ENCODE peak calls at places on chromosomes 1 and 21, in nine cellular contexts. K is AG08396; P is RPMI8226; S is left ventricle myocardium inferior; U is activated CD8-positive, alpha-beta memory T cell treated with anti-CD3 and anti-CD28 coated beads, Interleukin-2, amount 50 U/mL, for 48 hours; L is trophoblast cell; H is choroid plexus epithelial cell; D is stimulated activated CD4-positive, alpha-beta T cell treated with anti-CD3 and anti-CD28 coated beads, Interleukin-4, amount 100 ng/mL, for 1 hour; R is M059J. N is an unnamed sample.

GRCh38 chr1:52629021-52629643 is 3.8 kb upstream of the SHISAL2A start:
- DNase-seq in K (peak), P (no peak), S (no peak), U (no peak), L (no peak), H (no peak), D (no peak), R (peak), N (no peak)

GRCh38 chr1:33971913-33972312 is 108.0 kb downstream of the HMGB4 start:
- DNase-seq in K (no peak), P (no peak), S (no peak), U (no peak), L (no peak), H (no peak), D (no peak), R (no peak), N (no peak)

GRCh38 chr21:46211786-46212720 is 16.5 kb downstream of the LSS start:
- DNase-seq in K (no peak), P (no peak), S (no peak), U (no peak), L (no peak), H (no peak), D (no peak), R (peak), N (no peak)

GRCh38 chr1:58816747-58817221 is 32.9 kb upstream of the JUN start:
- DNase-seq in K (no peak), P (no peak), S (no peak), U (no peak), L (no peak), H (peak), D (no peak), R (no peak), N (no peak)

GRCh38 chr1:29708818-29709710 is 472.7 kb downstream of the PTPRU start:
- DNase-seq in K (peak), P (no peak), S (no peak), U (no peak), L (no peak), H (peak), D (no peak), R (peak), N (no peak)

GRCh38 chr1:7580923-7581753 is 190.0 kb upstream of the VAMP3 start:
- DNase-seq in K (no peak), P (no peak), S (no peak), U (no peak), L (no peak), H (peak), D (no peak), R (no peak), N (no peak)

GRCh38 chr1:29688477-29689365 is 452.4 kb downstream of the PTPRU start:
- DNase-seq in K (peak), P (no peak), S (no peak), U (peak), L (no peak), H (peak), D (no peak), R (peak), N (no peak)

GRCh38 chr21:25385912-25386474 is 221.3 kb downstream of the MRPL39 start:
- DNase-seq in K (peak), P (peak), S (no peak), U (no peak), L (peak), H (peak), D (no peak), R (peak), N (no peak)

GRCh38 chr1:58812468-58812867 is 28.6 kb upstream of the JUN start:
- DNase-seq in K (no peak), P (no peak), S (no peak), U (no peak), L (no peak), H (peak), D (no peak), R (peak), N (no peak)

GRCh38 chr1:10803971-10804820 is 7.8 kb upstream of the CASZ1 start:
- DNase-seq in K (no peak), P (peak), S (no peak), U (no peak), L (no peak), H (no peak), D (peak), R (no peak), N (no peak)

N was measured in GDM1.